ENCODE peak calls at places on chromosome 3, in four cellular contexts. X, L, U and P are unnamed samples.

GRCh38 chr3:10892622-10893021 is 76.6 kb downstream of the SLC6A11 start:
- DNase-seq in U (no peak), L (no peak), X (no peak), P (no peak)

GRCh38 chr3:194879126-194879887 is 193.6 kb downstream of the FAM43A start:
- DNase-seq in X (no peak), L (no peak), U (peak), P (no peak)

GRCh38 chr3:8757551-8758518 is 11.6 kb downstream of the OXTR start:
- DNase-seq in U (no peak), L (no peak), X (no peak), P (no peak)

GRCh38 chr3:119559441-119559963 is at the start of gene CD80:
- DNase-seq in U (peak), X (peak), L (peak), P (peak)

GRCh38 chr3:100912976-100913375 is 80.2 kb downstream of the ABI3BP start:
- DNase-seq in L (no peak), X (no peak), U (no peak), P (no peak)

GRCh38 chr3:188092648-188093047 is 61.3 kb upstream of the LPP start:
- DNase-seq in L (no peak), X (no peak), U (no peak), P (no peak)

GRCh38 chr3:186536883-186537553 is 7.2 kb downstream of the CRYGS start:
- DNase-seq in X (no peak), L (no peak), U (no peak), P (no peak)

GRCh38 chr3:100761211-100761921 is 52.1 kb downstream of the TFG start:
- DNase-seq in X (peak), U (no peak), L (no peak), P (no peak)

GRCh38 chr3:36434682-36435426 is 54.5 kb downstream of the STAC start:
- DNase-seq in L (no peak), U (no peak), X (no peak), P (no peak)

GRCh38 chr3:38337703-38338102 is 8.9 kb upstream of the XYLB start:
- DNase-seq in X (no peak), U (no peak), L (no peak), P (no peak)

GRCh38 chr3:51802091-51802720 is 23.2 kb upstream of the IQCF6 start:
- DNase-seq in U (no peak), X (no peak), L (no peak), P (no peak)

GRCh38 chr3:27708246-27708645 is 13.9 kb downstream of the EOMES start:
- DNase-seq in L (no peak), X (no peak), U (no peak), P (no peak)

GRCh38 chr3:127213381-127213918 is 20.5 kb downstream of the PRR23E start:
- DNase-seq in X (no peak), U (no peak), L (no peak), P (no peak)

GRCh38 chr3:43531835-43532234 is 90.0 kb downstream of the ANO10 start:
- DNase-seq in L (no peak), U (no peak), X (no peak), P (no peak)

GRCh38 chr3:72625616-72626337 is 222.5 kb downstream of the SHQ1 start:
- DNase-seq in X (no peak), L (no peak), U (no peak), P (no peak)

GRCh38 chr3:184636774-184637316 is 75.0 kb downstream of the MAGEF1 start:
- DNase-seq in U (no peak), X (no peak), L (no peak), P (peak)

GRCh38 chr3:155619118-155619915 is 125.6 kb downstream of the PLCH1 start:
- DNase-seq in X (no peak), U (no peak), L (no peak), P (no peak)

GRCh38 chr3:124829175-124829818 is 57.9 kb downstream of the ITGB5 start:
- DNase-seq in L (no peak), X (no peak), U (no peak), P (no peak)

GRCh38 chr3:64188810-64189560 is 36.3 kb downstream of the PRICKLE2 start:
- DNase-seq in L (peak), X (no peak), U (no peak), P (no peak)

GRCh38 chr3:146130881-146131371 is 30.1 kb downstream of the PLOD2 start:
- DNase-seq in X (no peak), L (no peak), U (no peak), P (no peak)

GRCh38 chr3:129911261-129911861 is 17.9 kb upstream of the TMCC1 start:
- DNase-seq in L (no peak), U (no peak), X (no peak), P (no peak)

GRCh38 chr3:16477501-16477900 is 36.0 kb downstream of the RFTN1 start:
- DNase-seq in U (no peak), L (no peak), X (no peak), P (no peak)

GRCh38 chr3:156478931-156479330 is 76.0 kb downstream of the SSR3 start:
- DNase-seq in L (no peak), X (no peak), U (no peak), P (no peak)

GRCh38 chr3:62051506-62051905 is 321.8 kb downstream of the FEZF2 start:
- DNase-seq in X (peak), U (peak), L (peak), P (no peak)

GRCh38 chr3:126098391-126098858 is 14.5 kb upstream of the SLC41A3 start:
- DNase-seq in L (no peak), U (no peak), X (no peak), P (no peak)

GRCh38 chr3:87797872-87798566 is 260.8 kb downstream of the CGGBP1 start:
- DNase-seq in L (no peak), U (no peak), X (no peak), P (no peak)

GRCh38 chr3:43773273-43774104 is 82.8 kb downstream of the ABHD5 start:
- DNase-seq in L (no peak), X (no peak), U (peak), P (no peak)

GRCh38 chr3:45659661-45660566 is 29.3 kb upstream of the SACM1L start:
- DNase-seq in U (peak), L (peak), X (peak), P (no peak)

GRCh38 chr3:16455001-16455400 is 58.5 kb downstream of the RFTN1 start:
- DNase-seq in L (no peak), X (no peak), U (no peak), P (no peak)

GRCh38 chr3:195269375-195270078 is 1.4 kb downstream of the XXYLT1 start:
- DNase-seq in L (no peak), U (no peak), X (no peak), P (no peak)

GRCh38 chr3:127800508-127800907 is 21.8 kb downstream of the MGLL start:
- DNase-seq in X (no peak), L (no peak), U (no peak), P (no peak)

GRCh38 chr3:71462586-71462985 is 120.9 kb downstream of the FOXP1 start:
- DNase-seq in X (no peak), L (no peak), U (no peak), P (no peak)

GRCh38 chr3:42683875-42684593 is 1.3 kb upstream of the KLHL40 start:
- DNase-seq in U (peak), X (peak), L (no peak), P (no peak)

GRCh38 chr3:58899159-58899952 is 150.5 kb downstream of the CFAP20DC start:
- DNase-seq in L (no peak), X (no peak), U (peak), P (no peak)

GRCh38 chr3:134299185-134299887 is 48.7 kb upstream of the RYK start:
- DNase-seq in L (no peak), X (no peak), U (no peak), P (no peak)